ENCODE peak calls at places on chromosomes 4 and X, in six cellular contexts. One of them, this sample, is unnamed.

GRCh38 chrX:110741213-110741796 is 54.3 kb downstream of the CHRDL1 start:
- DNase-seq in H9: peak; percentile 48
- DNase-seq in MM.1S: no peak
- DNase-seq in thoracic aorta: no peak
- DNase-seq in upper lobe of left lung: no peak
- DNase-seq in mammary epithelial cell: peak; percentile 77
- DNase-seq in this sample: no peak

GRCh38 chr4:72467633-72468032 is 101.4 kb downstream of the ADAMTS3 start:
- DNase-seq in upper lobe of left lung: no peak
- DNase-seq in thoracic aorta: no peak
- DNase-seq in H9: no peak
- DNase-seq in MM.1S: no peak
- DNase-seq in mammary epithelial cell: no peak
- DNase-seq in this sample: no peak

GRCh38 chr4:113447061-113447460 is 314.5 kb downstream of the CAMK2D start:
- DNase-seq in upper lobe of left lung: no peak
- DNase-seq in mammary epithelial cell: peak; percentile 51
- DNase-seq in H9: no peak
- DNase-seq in MM.1S: no peak
- DNase-seq in thoracic aorta: no peak
- DNase-seq in this sample: no peak

GRCh38 chr4:78766026-78766425 is 10.1 kb upstream of the BMP2K start:
- DNase-seq in H9: no peak
- DNase-seq in MM.1S: no peak
- DNase-seq in mammary epithelial cell: no peak
- DNase-seq in upper lobe of left lung: no peak
- DNase-seq in thoracic aorta: no peak
- DNase-seq in this sample: no peak

GRCh38 chr4:74793757-74794340 is 474 bp downstream of the BTC start:
- DNase-seq in upper lobe of left lung: peak; percentile 91
- DNase-seq in MM.1S: peak; percentile 96
- DNase-seq in H9: peak; percentile 91
- DNase-seq in thoracic aorta: peak; percentile 7
- DNase-seq in mammary epithelial cell: peak; percentile 44
- DNase-seq in this sample: peak; percentile 86

GRCh38 chrX:38837389-38837788 is 36.1 kb downstream of the MID1IP1 start:
- DNase-seq in mammary epithelial cell: no peak
- DNase-seq in upper lobe of left lung: no peak
- DNase-seq in H9: no peak
- DNase-seq in MM.1S: no peak
- DNase-seq in thoracic aorta: no peak
- DNase-seq in this sample: no peak

GRCh38 chrX:19065535-19065934 is 56.7 kb downstream of the ADGRG2 start:
- DNase-seq in mammary epithelial cell: no peak
- DNase-seq in MM.1S: no peak
- DNase-seq in upper lobe of left lung: no peak
- DNase-seq in H9: no peak
- DNase-seq in thoracic aorta: no peak
- DNase-seq in this sample: no peak

GRCh38 chr4:26028793-26029511 is 114.9 kb downstream of the SMIM20 start:
- DNase-seq in upper lobe of left lung: peak; percentile 96
- DNase-seq in thoracic aorta: no peak
- DNase-seq in H9: peak; percentile 95
- DNase-seq in MM.1S: peak; percentile 40
- DNase-seq in mammary epithelial cell: no peak
- DNase-seq in this sample: peak; percentile 68

GRCh38 chr4:76689079-76689817 is 208.7 kb downstream of the SOWAHB start:
- DNase-seq in H9: peak; percentile 82
- DNase-seq in thoracic aorta: no peak
- DNase-seq in upper lobe of left lung: peak; percentile 91
- DNase-seq in mammary epithelial cell: peak; percentile 68
- DNase-seq in MM.1S: peak; percentile 45
- DNase-seq in this sample: peak; percentile 65

GRCh38 chrX:57156397-57157049 is 19.3 kb upstream of the SPIN2A start:
- DNase-seq in upper lobe of left lung: no peak
- DNase-seq in thoracic aorta: no peak
- DNase-seq in H9: peak; percentile 42
- DNase-seq in MM.1S: peak; percentile 28
- DNase-seq in mammary epithelial cell: peak; percentile 17
- DNase-seq in this sample: peak; percentile 55

GRCh38 chr4:110897779-110898178 is 274.9 kb upstream of the PITX2 start:
- DNase-seq in MM.1S: no peak
- DNase-seq in mammary epithelial cell: no peak
- DNase-seq in H9: no peak
- DNase-seq in upper lobe of left lung: no peak
- DNase-seq in thoracic aorta: no peak
- DNase-seq in this sample: no peak

GRCh38 chrX:142999209-142999720 is 26.5 kb upstream of the SPANXN4 start:
- DNase-seq in mammary epithelial cell: no peak
- DNase-seq in upper lobe of left lung: no peak
- DNase-seq in MM.1S: no peak
- DNase-seq in H9: no peak
- DNase-seq in thoracic aorta: no peak
- DNase-seq in this sample: no peak

GRCh38 chrX:45781901-45782553 is 581.4 kb upstream of the DIPK2B start:
- DNase-seq in mammary epithelial cell: peak; percentile 79
- DNase-seq in thoracic aorta: no peak
- DNase-seq in upper lobe of left lung: no peak
- DNase-seq in MM.1S: peak; percentile 43
- DNase-seq in H9: no peak
- DNase-seq in this sample: no peak

GRCh38 chrX:104922206-104922621 is 298.3 kb downstream of the TEX13A start:
- DNase-seq in MM.1S: peak; percentile 83
- DNase-seq in thoracic aorta: peak; percentile 5
- DNase-seq in upper lobe of left lung: no peak
- DNase-seq in H9: peak; percentile 79
- DNase-seq in mammary epithelial cell: peak; percentile 58
- DNase-seq in this sample: peak; percentile 56

GRCh38 chrX:83509246-83509801 is 1.2 kb downstream of the POU3F4 start:
- DNase-seq in mammary epithelial cell: no peak
- DNase-seq in thoracic aorta: no peak
- DNase-seq in upper lobe of left lung: peak; percentile 5
- DNase-seq in MM.1S: no peak
- DNase-seq in H9: no peak
- DNase-seq in this sample: no peak

GRCh38 chr4:89334311-89334710 is 26.7 kb upstream of the GPRIN3 start:
- DNase-seq in mammary epithelial cell: no peak
- DNase-seq in upper lobe of left lung: no peak
- DNase-seq in thoracic aorta: no peak
- DNase-seq in H9: no peak
- DNase-seq in MM.1S: no peak
- DNase-seq in this sample: no peak

GRCh38 chr4:121307441-121308327 is 73.1 kb downstream of the QRFPR start:
- DNase-seq in MM.1S: peak; percentile 86
- DNase-seq in H9: peak; percentile 58
- DNase-seq in upper lobe of left lung: no peak
- DNase-seq in mammary epithelial cell: peak; percentile 63
- DNase-seq in thoracic aorta: no peak
- DNase-seq in this sample: no peak

GRCh38 chr4:2598661-2599654 is 62.5 kb downstream of the FAM193A start:
- DNase-seq in MM.1S: peak; percentile 34
- DNase-seq in thoracic aorta: no peak
- DNase-seq in mammary epithelial cell: no peak
- DNase-seq in upper lobe of left lung: no peak
- DNase-seq in H9: peak; percentile 64
- DNase-seq in this sample: no peak

GRCh38 chr4:123503698-123504389 is 107.2 kb downstream of the SPRY1 start:
- DNase-seq in MM.1S: no peak
- DNase-seq in thoracic aorta: no peak
- DNase-seq in mammary epithelial cell: no peak
- DNase-seq in upper lobe of left lung: no peak
- DNase-seq in H9: no peak
- DNase-seq in this sample: no peak

GRCh38 chr4:186149872-186150271 is 41.5 kb upstream of the CYP4V2 start:
- DNase-seq in upper lobe of left lung: no peak
- DNase-seq in H9: peak; percentile 93
- DNase-seq in mammary epithelial cell: no peak
- DNase-seq in thoracic aorta: no peak
- DNase-seq in MM.1S: no peak
- DNase-seq in this sample: no peak

GRCh38 chrX:9461087-9461486 is 3.8 kb upstream of the TBL1X start:
- DNase-seq in MM.1S: no peak
- DNase-seq in thoracic aorta: no peak
- DNase-seq in H9: no peak
- DNase-seq in upper lobe of left lung: no peak
- DNase-seq in mammary epithelial cell: no peak
- DNase-seq in this sample: no peak

GRCh38 chrX:2928127-2928582 is 984 bp downstream of the ARSD start:
- DNase-seq in H9: peak; percentile 91
- DNase-seq in mammary epithelial cell: no peak
- DNase-seq in thoracic aorta: peak; percentile 2
- DNase-seq in MM.1S: no peak
- DNase-seq in upper lobe of left lung: peak; percentile 85
- DNase-seq in this sample: peak; percentile 71

GRCh38 chr4:8001564-8002355 is 62.1 kb upstream of the AFAP1 start:
- DNase-seq in upper lobe of left lung: peak; percentile 41
- DNase-seq in thoracic aorta: no peak
- DNase-seq in MM.1S: no peak
- DNase-seq in mammary epithelial cell: no peak
- DNase-seq in H9: no peak
- DNase-seq in this sample: no peak

GRCh38 chrX:38055170-38055847 is 49.0 kb downstream of the SYTL5 start:
- DNase-seq in thoracic aorta: no peak
- DNase-seq in H9: no peak
- DNase-seq in upper lobe of left lung: no peak
- DNase-seq in mammary epithelial cell: peak; percentile 60
- DNase-seq in MM.1S: no peak
- DNase-seq in this sample: no peak

GRCh38 chr4:153161599-153161971 is 42.7 kb upstream of the TRIM2 start:
- DNase-seq in mammary epithelial cell: no peak
- DNase-seq in H9: no peak
- DNase-seq in MM.1S: no peak
- DNase-seq in upper lobe of left lung: no peak
- DNase-seq in thoracic aorta: no peak
- DNase-seq in this sample: no peak

GRCh38 chr4:2251073-2251794 is 9.3 kb upstream of the HAUS3 start:
- DNase-seq in mammary epithelial cell: no peak
- DNase-seq in thoracic aorta: no peak
- DNase-seq in MM.1S: no peak
- DNase-seq in H9: no peak
- DNase-seq in upper lobe of left lung: peak; percentile 70
- DNase-seq in this sample: no peak

GRCh38 chr4:47145630-47146029 is 114.3 kb downstream of the GABRB1 start:
- DNase-seq in MM.1S: peak; percentile 87
- DNase-seq in upper lobe of left lung: no peak
- DNase-seq in H9: no peak
- DNase-seq in thoracic aorta: no peak
- DNase-seq in mammary epithelial cell: peak; percentile 36
- DNase-seq in this sample: no peak

GRCh38 chr4:40916218-40916555 is 166.4 kb downstream of the NSUN7 start:
- DNase-seq in mammary epithelial cell: no peak
- DNase-seq in H9: no peak
- DNase-seq in thoracic aorta: no peak
- DNase-seq in upper lobe of left lung: no peak
- DNase-seq in MM.1S: no peak
- DNase-seq in this sample: no peak

GRCh38 chr4:40912455-40913055 is 162.8 kb downstream of the NSUN7 start:
- DNase-seq in MM.1S: no peak
- DNase-seq in mammary epithelial cell: no peak
- DNase-seq in H9: no peak
- DNase-seq in thoracic aorta: no peak
- DNase-seq in upper lobe of left lung: no peak
- DNase-seq in this sample: no peak

GRCh38 chr4:40918330-40918729 is 168.6 kb downstream of the NSUN7 start:
- DNase-seq in MM.1S: no peak
- DNase-seq in mammary epithelial cell: no peak
- DNase-seq in H9: no peak
- DNase-seq in thoracic aorta: no peak
- DNase-seq in upper lobe of left lung: no peak
- DNase-seq in this sample: no peak

GRCh38 chr4:40915318-40916217 is 165.8 kb downstream of the NSUN7 start:
- DNase-seq in MM.1S: no peak
- DNase-seq in mammary epithelial cell: no peak
- DNase-seq in thoracic aorta: no peak
- DNase-seq in H9: no peak
- DNase-seq in upper lobe of left lung: no peak
- DNase-seq in this sample: no peak

DNA sequence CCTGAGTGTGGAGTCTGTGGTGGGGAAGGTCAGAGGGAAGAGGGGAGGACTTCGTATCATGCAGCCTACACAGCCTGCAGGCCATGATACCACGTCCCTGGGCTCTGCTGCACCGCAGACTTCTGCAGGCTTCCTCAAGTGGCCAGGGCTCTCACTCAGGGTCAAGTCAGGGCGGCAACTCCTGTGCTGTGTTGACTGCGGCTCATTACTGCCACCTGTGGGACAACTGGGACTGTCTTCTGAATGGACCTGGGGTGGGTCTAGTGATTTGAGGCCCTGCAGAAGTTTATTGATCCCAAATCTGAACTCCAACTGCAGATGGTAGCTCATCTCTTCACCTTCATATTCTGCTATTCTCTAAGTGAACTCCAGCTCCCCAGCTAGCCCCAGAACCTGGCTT is 167.1 kb downstream of the NSUN7 start:
- DNase-seq in thoracic aorta: no peak
- DNase-seq in H9: peak; percentile 82
- DNase-seq in MM.1S: peak; percentile 33
- DNase-seq in upper lobe of left lung: no peak
- DNase-seq in mammary epithelial cell: no peak
- DNase-seq in this sample: no peak
- TF ChIP-seq CTCF in thoracic aorta: peak; percentile 36
- TF ChIP-seq CTCF in H9: peak; percentile 74
- TF ChIP-seq CTCF in MM.1S: peak; percentile 56
- TF ChIP-seq CTCF in upper lobe of left lung: peak; percentile 18
- TF ChIP-seq CTCF in mammary epithelial cell: peak; percentile 42
- TF ChIP-seq CTCF in this sample: no peak

GRCh38 chr4:144954224-144954623 is 143.8 kb downstream of the ANAPC10 start:
- DNase-seq in upper lobe of left lung: no peak
- DNase-seq in mammary epithelial cell: no peak
- DNase-seq in thoracic aorta: no peak
- DNase-seq in MM.1S: peak; percentile 49
- DNase-seq in H9: peak; percentile 39
- DNase-seq in this sample: no peak
- H3K9me3 ChIP-seq in upper lobe of left lung: peaks cover 21% of the 10 kb centered on the region
- H3K9me3 ChIP-seq in mammary epithelial cell: no peaks in the 10 kb centered on the region
- H3K9me3 ChIP-seq in thoracic aorta: peaks cover 19% of the 10 kb centered on the region
- H3K9me3 ChIP-seq in MM.1S: no peaks in the 10 kb centered on the region
- H3K9me3 ChIP-seq in H9: peaks cover 9% of the 10 kb centered on the region
- H3K9me3 ChIP-seq in this sample: peaks cover 26% of the 10 kb centered on the region

DNA sequence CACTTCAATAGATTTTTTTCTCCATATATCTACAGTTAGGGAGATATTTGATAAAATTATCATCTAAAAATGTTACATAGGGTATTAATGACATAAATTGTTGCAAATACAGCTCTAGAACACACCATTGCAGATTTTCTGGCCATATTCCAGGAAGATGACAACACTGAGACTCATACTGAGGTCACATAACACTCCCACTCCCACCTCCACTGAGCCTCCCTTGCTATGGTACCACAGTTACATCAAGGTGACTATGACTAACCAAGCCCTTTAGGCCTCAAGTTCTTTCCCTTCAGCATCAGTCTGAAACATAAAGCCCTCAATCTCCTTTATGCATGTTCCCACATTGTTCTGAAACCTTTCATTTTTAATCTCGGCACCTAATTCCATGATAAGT is 932.0 kb upstream of the IGFBP7 start:
- DNase-seq in MM.1S: no peak
- DNase-seq in H9: no peak
- DNase-seq in upper lobe of left lung: no peak
- DNase-seq in thoracic aorta: no peak
- DNase-seq in mammary epithelial cell: no peak
- DNase-seq in this sample: no peak
- TF ChIP-seq CTCF in MM.1S: no peak
- TF ChIP-seq CTCF in H9: no peak
- TF ChIP-seq CTCF in upper lobe of left lung: no peak
- TF ChIP-seq CTCF in thoracic aorta: no peak
- TF ChIP-seq CTCF in mammary epithelial cell: no peak
- TF ChIP-seq CTCF in this sample: no peak

GRCh38 chrX:134294548-134294947 is 57.6 kb downstream of the CCDC160 start:
- DNase-seq in H9: no peak
- DNase-seq in MM.1S: no peak
- DNase-seq in mammary epithelial cell: no peak
- DNase-seq in upper lobe of left lung: no peak
- DNase-seq in thoracic aorta: no peak
- DNase-seq in this sample: no peak
- H3K9me3 ChIP-seq in H9: no peaks in the 10 kb centered on the region
- H3K9me3 ChIP-seq in MM.1S: no peaks in the 10 kb centered on the region
- H3K9me3 ChIP-seq in mammary epithelial cell: no peaks in the 10 kb centered on the region
- H3K9me3 ChIP-seq in upper lobe of left lung: no peaks in the 10 kb centered on the region
- H3K9me3 ChIP-seq in thoracic aorta: no peaks in the 10 kb centered on the region
- H3K9me3 ChIP-seq in this sample: no peaks in the 10 kb centered on the region